ENCODE peak calls at places on chromosomes 11 and 22, in eight cellular contexts. S is heart left ventricle, D is sigmoid colon, W is HCT116, A is Peyer's patch, B is suprapubic skin, R is ovary, V is A549. G is an unnamed sample.

GRCh38 chr11:8098361-8098760 is 17.4 kb downstream of the TUB start:
- DNase-seq in S (no peak), D (peak; percentile 55), W (no peak), A (no peak), B (no peak), R (no peak), V (no peak), G (no peak)

GRCh38 chr22:46483353-46483752 is 54.1 kb downstream of the CELSR1 start:
- DNase-seq in S (no peak), D (no peak), W (no peak), A (no peak), B (no peak), R (no peak), V (no peak), G (no peak)

GRCh38 chr11:134913391-134913790 is 501.3 kb upstream of the B3GAT1 start:
- DNase-seq in S (no peak), D (no peak), W (no peak), A (no peak), B (no peak), R (no peak), V (no peak), G (no peak)

GRCh38 chr11:3105791-3106735 is 48.8 kb upstream of the CARS1 start:
- DNase-seq in S (no peak), D (peak; percentile 54), W (no peak), A (no peak), B (peak; percentile 71), R (no peak), V (no peak), G (no peak)

GRCh38 chr11:14907411-14908213 is 15.6 kb upstream of the CYP2R1 start:
- DNase-seq in S (peak; percentile 82), D (peak; percentile 82), W (no peak), A (peak; percentile 91), B (peak; percentile 88), R (peak; percentile 34), V (peak; percentile 17), G (peak; percentile 62)

GRCh38 chr11:134418119-134418840 is 6.2 kb upstream of the B3GAT1 start:
- DNase-seq in S (no peak), D (no peak), W (no peak), A (no peak), B (no peak), R (no peak), V (no peak), G (no peak)

GRCh38 chr11:113632981-113633380 is 73.1 kb downstream of the TMPRSS5 start:
- DNase-seq in S (no peak), D (no peak), W (no peak), A (no peak), B (no peak), R (no peak), V (no peak), G (no peak)

GRCh38 chr11:135006800-135007199 is 594.8 kb upstream of the B3GAT1 start:
- DNase-seq in S (no peak), D (no peak), W (no peak), A (no peak), B (no peak), R (no peak), V (no peak), G (no peak)

GRCh38 chr11:121318848-121319834 is 26.6 kb downstream of the SC5D start:
- DNase-seq in S (no peak), D (no peak), W (peak; percentile 32), A (peak; percentile 22), B (no peak), R (no peak), V (no peak), G (no peak)

GRCh38 chr11:111361082-111361801 is 17.8 kb downstream of the POU2AF1 start:
- DNase-seq in S (no peak), D (no peak), W (no peak), A (no peak), B (no peak), R (no peak), V (no peak), G (no peak)

GRCh38 chr11:111361874-111362273 is 17.2 kb downstream of the POU2AF1 start:
- DNase-seq in S (no peak), D (no peak), W (no peak), A (no peak), B (no peak), R (no peak), V (no peak), G (no peak)

GRCh38 chr11:111359223-111360149 is 19.6 kb downstream of the POU2AF1 start:
- DNase-seq in S (no peak), D (no peak), W (no peak), A (no peak), B (no peak), R (no peak), V (no peak), G (no peak)

GRCh38 chr11:111358038-111359001 is 20.8 kb downstream of the POU2AF1 start:
- DNase-seq in S (no peak), D (no peak), W (no peak), A (no peak), B (no peak), R (no peak), V (no peak), G (no peak)

DNA sequence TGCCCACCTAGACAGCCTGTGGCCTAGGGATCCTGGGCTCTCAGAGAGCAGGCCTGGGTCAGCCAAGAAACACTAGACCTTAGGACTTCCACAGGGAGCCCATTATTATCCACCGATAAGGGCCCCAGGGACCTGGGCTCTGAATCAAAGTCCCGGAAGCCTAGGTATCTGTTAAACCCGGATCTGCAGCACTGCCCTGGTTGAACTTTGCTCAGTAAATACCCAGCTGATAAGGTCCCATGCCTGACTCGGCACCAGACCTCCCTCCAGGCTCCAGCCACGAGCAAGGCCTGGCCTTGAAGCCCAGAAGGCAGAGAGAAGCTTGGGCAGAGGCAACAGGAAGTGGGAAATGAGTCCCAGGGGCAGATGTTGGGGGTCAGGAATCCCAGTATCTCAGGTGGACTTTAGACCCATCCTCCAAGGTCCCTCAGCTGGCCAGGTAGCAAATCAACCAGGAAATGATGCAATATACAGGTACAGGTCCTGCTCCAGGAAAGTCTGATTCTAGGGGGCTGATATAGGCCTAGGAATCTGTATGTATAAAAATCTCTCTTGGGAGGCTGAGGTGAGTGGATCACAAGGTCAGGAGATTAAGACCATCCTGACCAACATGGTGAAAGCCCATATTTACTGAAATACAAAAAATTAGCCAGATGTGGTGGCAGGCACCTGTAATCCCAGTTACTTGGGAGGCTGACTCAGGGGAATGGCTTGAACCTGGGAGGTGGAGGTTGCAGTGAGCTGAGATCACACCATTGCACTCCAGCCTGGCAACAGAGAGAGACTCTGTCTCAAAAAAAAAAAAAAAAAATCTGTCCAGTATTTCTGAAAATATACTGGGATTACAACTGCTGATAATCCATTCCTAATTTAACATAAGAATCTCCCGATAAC is 18.7 kb downstream of the POU2AF1 start:
- DNase-seq in S (no peak), D (no peak), W (no peak), A (no peak), B (no peak), R (no peak), V (no peak), G (no peak)
- H3K4me1 ChIP-seq in S (no peaks in the 10 kb centered on the region), D (peaks cover 1% of the 10 kb centered on the region), W (no peaks in the 10 kb centered on the region), A (peaks cover 3% of the 10 kb centered on the region), B (peaks cover 4% of the 10 kb centered on the region), R (no peaks in the 10 kb centered on the region), V (no peaks in the 10 kb centered on the region), G (no peaks in the 10 kb centered on the region)

GRCh38 chr22:44024288-44024908 is at the start of gene PARVB:
- DNase-seq in S (peak; percentile 70), D (no peak), W (no peak), A (peak; percentile 39), B (no peak), R (peak; percentile 29), V (no peak), G (no peak)

GRCh38 chr22:44028091-44028490 is 4.0 kb downstream of the PARVB start:
- DNase-seq in S (no peak), D (no peak), W (no peak), A (no peak), B (no peak), R (no peak), V (no peak), G (no peak)

GRCh38 chr22:44026630-44027511 is 2.8 kb downstream of the PARVB start:
- DNase-seq in S (peak; percentile 88), D (peak; percentile 85), W (no peak), A (peak; percentile 95), B (peak; percentile 90), R (no peak), V (no peak), G (peak; percentile 50)

GRCh38 chr22:44025171-44026065 is 1.3 kb downstream of the PARVB start:
- DNase-seq in S (peak; percentile 60), D (no peak), W (no peak), A (peak; percentile 93), B (no peak), R (no peak), V (no peak), G (no peak)

GRCh38 chr22:44026066-44026629 is 2.0 kb downstream of the PARVB start:
- DNase-seq in S (peak; percentile 38), D (no peak), W (no peak), A (no peak), B (no peak), R (no peak), V (no peak), G (no peak)
- TF ChIP-seq POLR2A in S (no peak), D (no peak), W (no peak), A (no peak), B (no peak), R (no peak), V (no peak), G (no peak)

DNA sequence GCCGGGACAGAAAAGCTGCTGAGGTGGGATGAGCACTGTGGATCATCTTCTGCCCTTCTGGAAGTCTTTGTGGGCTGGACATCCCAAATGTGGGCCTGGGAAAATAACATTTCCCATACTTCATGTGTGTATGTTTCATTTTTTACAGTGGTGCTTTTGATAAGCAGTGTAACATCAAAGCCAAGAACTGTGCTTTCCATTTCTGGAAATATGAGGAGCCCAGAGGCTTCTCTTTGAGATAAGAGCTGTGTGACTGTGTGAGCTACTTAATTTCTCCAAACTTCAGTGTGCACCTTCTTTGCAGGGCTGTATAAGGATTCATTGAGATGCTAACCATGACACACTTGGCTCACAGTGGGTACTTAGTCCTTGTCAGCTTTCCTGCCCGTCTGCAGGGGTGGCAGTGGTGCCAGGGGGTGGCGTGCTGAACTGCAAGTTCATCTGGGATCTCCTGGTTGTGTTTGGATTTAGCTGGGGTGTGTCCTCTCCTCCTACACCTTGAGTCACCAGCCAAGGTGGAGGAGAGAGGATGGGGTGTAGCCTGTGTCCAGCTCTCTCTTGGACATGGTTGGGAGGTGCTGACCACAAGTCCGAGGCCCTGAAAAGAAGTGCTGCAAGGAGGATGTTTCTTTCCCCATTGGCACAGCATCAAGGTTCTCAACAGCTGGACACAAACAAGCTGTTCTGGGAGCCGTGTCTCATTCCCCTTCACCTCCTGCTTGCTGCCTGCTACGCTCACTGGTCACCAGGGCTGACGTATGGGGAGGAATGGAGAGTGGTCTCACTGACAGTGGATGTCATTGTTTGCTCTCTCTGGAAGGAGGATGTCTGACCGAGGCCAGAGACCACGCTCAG is 139.4 kb downstream of the TEAD1 start:
- DNase-seq in S (peak; percentile 54), D (peak; percentile 87), W (no peak), A (no peak), B (no peak), R (peak; percentile 83), V (peak; percentile 61), G (no peak)
- H3K4me1 ChIP-seq in S (peaks cover 3% of the 10 kb centered on the region), D (peaks cover 70% of the 10 kb centered on the region), W (peaks cover 72% of the 10 kb centered on the region), A (no peaks in the 10 kb centered on the region), B (peaks cover 52% of the 10 kb centered on the region), R (peaks cover 30% of the 10 kb centered on the region), V (peaks cover 92% of the 10 kb centered on the region), G (peaks cover 59% of the 10 kb centered on the region)

DNA sequence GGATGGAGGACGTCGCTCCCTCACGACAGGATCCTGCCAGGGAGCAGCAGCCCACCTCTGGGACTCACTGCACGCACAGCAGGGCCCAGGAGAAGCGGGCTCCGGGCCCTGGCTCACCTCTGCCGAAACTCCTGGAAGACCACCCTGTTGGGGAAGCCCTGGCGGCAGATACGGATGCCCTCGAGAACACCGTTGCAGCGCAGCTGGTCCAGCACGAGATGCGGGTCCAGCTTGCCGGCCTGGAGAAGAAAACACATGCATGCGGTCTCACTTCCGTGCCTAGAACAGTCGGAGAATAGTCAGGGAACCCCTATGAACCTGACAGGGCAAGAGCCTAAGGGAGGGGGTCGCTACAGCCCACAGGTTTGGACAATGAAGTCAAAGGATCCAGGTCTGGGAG is 52.9 kb downstream of the APOL1 start:
- DNase-seq in S (no peak), D (no peak), W (no peak), A (no peak), B (no peak), R (no peak), V (no peak), G (no peak)
- TF ChIP-seq POLR2A in S (no peak), D (no peak), W (no peak), A (no peak), B (no peak), R (no peak), V (no peak), G (no peak)